ENCODE peak calls at places on chromosomes 1 and 21, in seven cellular contexts. W is SHP77, J is GOT3, P is M059J, H is HL-60, E is NCI-H2029 treated with DMSO at 0.1 percent for 48 hours, M is T-helper 9 cell. Q is an unnamed sample.
A peak's percentile ranks its signal among the peaks of the same experiment; 100 is the strongest.

GRCh38 chr1:156766288-156767100 is 841 bp upstream of the PRCC start:
- DNase-seq in W (peak; percentile 63), J (no peak), P (no peak), H (no peak), E (peak; percentile 74), M (no peak), Q (no peak)

GRCh38 chr1:155011437-155011907 is 8.9 kb downstream of the ZBTB7B start:
- DNase-seq in W (no peak), J (no peak), P (no peak), H (peak; percentile 22), E (no peak), M (no peak), Q (no peak)

GRCh38 chr1:32992489-32993214 is 28.0 kb upstream of the RNF19B start:
- DNase-seq in W (no peak), J (peak; percentile 34), P (peak; percentile 96), H (peak; percentile 83), E (no peak), M (peak; percentile 27), Q (peak; percentile 95)

GRCh38 chr21:22711636-22712035 is 1713.4 kb downstream of the NCAM2 start:
- DNase-seq in W (no peak), J (no peak), P (no peak), H (no peak), E (no peak), M (no peak), Q (no peak)

GRCh38 chr1:247111636-247112478 is 7.7 kb upstream of the ZNF669 start:
- DNase-seq in W (peak; percentile 11), J (no peak), P (peak; percentile 53), H (no peak), E (no peak), M (no peak), Q (no peak)

GRCh38 chr1:53660666-53661065 is 78.3 kb downstream of the GLIS1 start:
- DNase-seq in W (no peak), J (no peak), P (no peak), H (no peak), E (no peak), M (no peak), Q (no peak)

GRCh38 chr1:28296401-28297220 is 32.2 kb upstream of the MED18 start:
- DNase-seq in W (peak; percentile 29), J (no peak), P (peak; percentile 73), H (no peak), E (no peak), M (no peak), Q (no peak)

GRCh38 chr1:11431946-11432507 is 46.9 kb upstream of the DISP3 start:
- DNase-seq in W (no peak), J (no peak), P (peak; percentile 5), H (no peak), E (no peak), M (no peak), Q (no peak)

GRCh38 chr1:202343652-202344349 is 2.1 kb upstream of the UBE2T start:
- DNase-seq in W (peak; percentile 60), J (no peak), P (peak; percentile 63), H (no peak), E (peak; percentile 63), M (no peak), Q (peak; percentile 27)

GRCh38 chr1:22709891-22710687 is 550 bp upstream of the EPHB2 start:
- DNase-seq in W (no peak), J (no peak), P (peak; percentile 57), H (peak; percentile 49), E (no peak), M (no peak), Q (peak; percentile 10)

GRCh38 chr1:84995484-84996334 is 1.2 kb downstream of the MCOLN2 start:
- DNase-seq in W (no peak), J (no peak), P (no peak), H (no peak), E (no peak), M (no peak), Q (no peak)

GRCh38 chr1:230573647-230574046 is 68.6 kb upstream of the COG2 start:
- DNase-seq in W (no peak), J (no peak), P (no peak), H (no peak), E (no peak), M (no peak), Q (no peak)

GRCh38 chr1:51643362-51643761 is 26.5 kb downstream of the OSBPL9 start:
- DNase-seq in W (no peak), J (no peak), P (no peak), H (no peak), E (no peak), M (no peak), Q (no peak)

GRCh38 chr1:63004868-63005267 is 220.9 kb downstream of the ATG4C start:
- DNase-seq in W (no peak), J (no peak), P (peak; percentile 19), H (no peak), E (no peak), M (no peak), Q (no peak)

GRCh38 chr1:11058595-11059165 is 1.1 kb downstream of the SRM start:
- DNase-seq in W (no peak), J (no peak), P (no peak), H (no peak), E (no peak), M (no peak), Q (no peak)

GRCh38 chr1:20551945-20552727 is at the start of gene FAM43B:
- DNase-seq in W (no peak), J (no peak), P (peak; percentile 73), H (no peak), E (no peak), M (no peak), Q (no peak)

GRCh38 chr1:65791860-65792670 is 630 bp upstream of the PDE4B start:
- DNase-seq in W (peak; percentile 65), J (no peak), P (peak; percentile 43), H (no peak), E (no peak), M (no peak), Q (no peak)

GRCh38 chr1:59971464-59971911 is 44.9 kb upstream of the CYP2J2 start:
- DNase-seq in W (peak; percentile 71), J (peak; percentile 31), P (peak; percentile 57), H (peak; percentile 10), E (peak; percentile 91), M (peak; percentile 14), Q (no peak)

GRCh38 chr1:21344750-21345443 is 54.6 kb upstream of the ECE1 start:
- DNase-seq in W (no peak), J (no peak), P (peak; percentile 40), H (no peak), E (no peak), M (no peak), Q (no peak)

GRCh38 chr21:32094792-32095191 is 184.1 kb downstream of the MIS18A start:
- DNase-seq in W (no peak), J (no peak), P (peak; percentile 44), H (no peak), E (no peak), M (no peak), Q (no peak)

GRCh38 chr1:171819946-171820345 is 21.4 kb upstream of the DNM3 start:
- DNase-seq in W (no peak), J (no peak), P (no peak), H (no peak), E (no peak), M (no peak), Q (no peak)

GRCh38 chr1:116785006-116785405 is 30.8 kb downstream of the CD2 start:
- DNase-seq in W (no peak), J (no peak), P (peak; percentile 75), H (no peak), E (no peak), M (no peak), Q (no peak)

GRCh38 chr1:205505076-205505729 is 734 bp downstream of the CDK18 start:
- DNase-seq in W (no peak), J (no peak), P (no peak), H (no peak), E (no peak), M (no peak), Q (no peak)

GRCh38 chr1:11187936-11188335 is 1.2 kb upstream of the ANGPTL7 start:
- DNase-seq in W (no peak), J (no peak), P (no peak), H (no peak), E (no peak), M (no peak), Q (no peak)

GRCh38 chr1:204621391-204621790 is 64.1 kb downstream of the LRRN2 start:
- DNase-seq in W (no peak), J (no peak), P (peak; percentile 18), H (no peak), E (no peak), M (no peak), Q (no peak)

GRCh38 chr1:203656796-203657620 is 30.4 kb downstream of the ATP2B4 start:
- DNase-seq in W (no peak), J (no peak), P (no peak), H (no peak), E (no peak), M (no peak), Q (no peak)

GRCh38 chr1:110006516-110006915 is 22.0 kb downstream of the AHCYL1 start:
- DNase-seq in W (no peak), J (no peak), P (no peak), H (no peak), E (no peak), M (no peak), Q (no peak)

GRCh38 chr1:26697978-26698849 is 2.4 kb downstream of the ARID1A start:
- DNase-seq in W (peak; percentile 70), J (no peak), P (peak; percentile 98), H (no peak), E (peak; percentile 71), M (peak; percentile 4), Q (peak; percentile 43)

GRCh38 chr1:83998205-83998598 is 730 bp downstream of the TTLL7 start:
- DNase-seq in W (peak; percentile 25), J (no peak), P (no peak), H (no peak), E (no peak), M (no peak), Q (no peak)

GRCh38 chr1:41741244-41741643 is 177.5 kb downstream of the HIVEP3 start:
- DNase-seq in W (no peak), J (no peak), P (no peak), H (no peak), E (no peak), M (no peak), Q (no peak)

GRCh38 chr1:7042322-7043231 is 257.3 kb downstream of the CAMTA1 start:
- DNase-seq in W (peak; percentile 19), J (no peak), P (peak; percentile 57), H (no peak), E (no peak), M (no peak), Q (no peak)

GRCh38 chr1:6652986-6653385 is 28.3 kb downstream of the THAP3 start:
- DNase-seq in W (no peak), J (no peak), P (no peak), H (no peak), E (no peak), M (no peak), Q (peak; percentile 94)

GRCh38 chr21:26007911-26008579 is 162.5 kb downstream of the APP start:
- DNase-seq in W (peak; percentile 45), J (no peak), P (no peak), H (no peak), E (peak; percentile 89), M (no peak), Q (no peak)

GRCh38 chr1:167526659-167527383 is 8.5 kb upstream of the CD247 start:
- DNase-seq in W (peak; percentile 75), J (no peak), P (peak; percentile 86), H (no peak), E (no peak), M (no peak), Q (no peak)

GRCh38 chr1:68322837-68323687 is 90.7 kb upstream of the WLS start:
- DNase-seq in W (no peak), J (peak; percentile 40), P (peak; percentile 96), H (no peak), E (no peak), M (no peak), Q (no peak)

GRCh38 chr1:91712981-91713841 is 172.7 kb downstream of the TGFBR3 start:
- DNase-seq in W (no peak), J (no peak), P (no peak), H (no peak), E (no peak), M (no peak), Q (peak; percentile 58)

GRCh38 chr1:210302501-210302900 is 26.2 kb upstream of the HHAT start:
- DNase-seq in W (no peak), J (no peak), P (no peak), H (no peak), E (no peak), M (no peak), Q (no peak)

GRCh38 chr21:46416551-46416950 is 42.1 kb upstream of the DIP2A start:
- DNase-seq in W (no peak), J (no peak), P (no peak), H (no peak), E (no peak), M (no peak), Q (no peak)

Q was measured in GF-D8.